ENCODE peak calls at places on chromosomes 3 and 15, in eight cellular contexts. D, J, M, A, V, W, R and G are unnamed samples.

GRCh38 chr15:42457445-42458442 is 33.2 kb downstream of the ZNF106 start:
- DNase-seq in D (no peak), J (peak; percentile 71), M (no peak), A (peak; percentile 93), V (peak; percentile 91), W (no peak), R (peak; percentile 90), G (no peak)

GRCh38 chr3:184785856-184786255 is 26.1 kb upstream of the VPS8 start:
- DNase-seq in D (no peak), J (no peak), M (no peak), A (no peak), V (no peak), W (no peak), R (no peak), G (no peak)

GRCh38 chr3:183481582-183481981 is 53.2 kb upstream of the MCF2L2 start:
- DNase-seq in D (no peak), J (no peak), M (no peak), A (no peak), V (no peak), W (no peak), R (no peak), G (no peak)

GRCh38 chr15:75123395-75123794 is 78.3 kb upstream of the C15orf39 start:
- DNase-seq in D (no peak), J (no peak), M (no peak), A (no peak), V (no peak), W (no peak), R (no peak), G (no peak)

GRCh38 chr3:94587291-94587690 is 524.4 kb downstream of the NSUN3 start:
- DNase-seq in D (no peak), J (no peak), M (no peak), A (no peak), V (no peak), W (no peak), R (no peak), G (no peak)

GRCh38 chr15:78406016-78406590 is 31.9 kb upstream of the IREB2 start:
- DNase-seq in D (no peak), J (no peak), M (no peak), A (no peak), V (no peak), W (no peak), R (no peak), G (no peak)

GRCh38 chr3:129777806-129778205 is 115.7 kb downstream of the TMCC1 start:
- DNase-seq in D (no peak), J (no peak), M (no peak), A (no peak), V (no peak), W (no peak), R (no peak), G (no peak)

GRCh38 chr3:78337801-78338211 is 1297.9 kb downstream of the ROBO2 start:
- DNase-seq in D (no peak), J (no peak), M (no peak), A (no peak), V (no peak), W (no peak), R (no peak), G (no peak)

GRCh38 chr3:133574260-133574881 is 885 bp downstream of the CDV3 start:
- DNase-seq in D (peak; percentile 72), J (peak; percentile 73), M (peak; percentile 44), A (peak; percentile 87), V (peak; percentile 84), W (peak; percentile 65), R (peak; percentile 85), G (peak; percentile 64)

GRCh38 chr3:24688446-24689148 is 193.9 kb upstream of the THRB start:
- DNase-seq in D (no peak), J (no peak), M (peak; percentile 10), A (no peak), V (no peak), W (no peak), R (no peak), G (no peak)

GRCh38 chr3:159455741-159456181 is 532.9 kb upstream of the IL12A start:
- DNase-seq in D (no peak), J (no peak), M (no peak), A (no peak), V (no peak), W (no peak), R (no peak), G (no peak)

GRCh38 chr15:26438316-26438715 is 334.6 kb downstream of the GABRB3 start:
- DNase-seq in D (no peak), J (no peak), M (no peak), A (no peak), V (no peak), W (no peak), R (no peak), G (no peak)

GRCh38 chr15:26443321-26443720 is 329.5 kb downstream of the GABRB3 start:
- DNase-seq in D (no peak), J (no peak), M (no peak), A (no peak), V (no peak), W (no peak), R (peak; percentile 72), G (no peak)

GRCh38 chr15:26439681-26440080 is 333.2 kb downstream of the GABRB3 start:
- DNase-seq in D (no peak), J (no peak), M (no peak), A (no peak), V (no peak), W (no peak), R (no peak), G (no peak)

GRCh38 chr15:26438718-26439117 is 334.1 kb downstream of the GABRB3 start:
- DNase-seq in D (no peak), J (no peak), M (no peak), A (no peak), V (no peak), W (no peak), R (no peak), G (no peak)

DNA sequence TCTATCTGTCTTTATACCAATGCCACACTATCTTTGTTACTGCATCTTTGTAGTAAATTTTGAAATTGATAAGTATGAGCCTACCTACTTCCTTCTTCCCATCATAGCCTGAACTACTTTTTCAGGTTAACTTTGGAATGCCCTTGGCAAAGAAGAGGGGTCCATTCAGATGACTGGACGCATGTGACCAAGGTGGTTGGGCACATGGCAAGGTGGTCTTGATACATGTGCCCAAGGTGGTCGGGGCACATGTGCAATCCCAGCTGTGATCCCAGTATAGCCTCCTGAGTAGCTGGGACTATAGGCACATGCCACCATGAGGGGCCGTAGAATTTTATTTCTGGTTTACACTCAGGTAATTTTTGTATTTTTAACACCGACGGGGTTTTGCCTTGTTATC is 330.2 kb downstream of the GABRB3 start:
- DNase-seq in D (no peak), J (no peak), M (no peak), A (no peak), V (no peak), W (no peak), R (no peak), G (no peak)
- H3K9me3 ChIP-seq in D (no peaks in the 10 kb centered on the region), J (peaks cover 7% of the 10 kb centered on the region), M (peaks cover 97% of the 10 kb centered on the region), A (no peaks in the 10 kb centered on the region), V (no peaks in the 10 kb centered on the region), W (no peaks in the 10 kb centered on the region), R (no peaks in the 10 kb centered on the region), G (no peaks in the 10 kb centered on the region)

GRCh38 chr3:18211116-18211515 is 214.0 kb downstream of the SATB1 start:
- DNase-seq in D (no peak), J (no peak), M (no peak), A (no peak), V (no peak), W (no peak), R (no peak), G (no peak)

GRCh38 chr3:18201315-18201714 is 223.8 kb downstream of the SATB1 start:
- DNase-seq in D (no peak), J (no peak), M (no peak), A (no peak), V (no peak), W (no peak), R (no peak), G (no peak)

GRCh38 chr3:18208856-18209255 is 216.3 kb downstream of the SATB1 start:
- DNase-seq in D (no peak), J (no peak), M (no peak), A (no peak), V (no peak), W (no peak), R (no peak), G (no peak)

GRCh38 chr3:18207232-18207631 is 217.9 kb downstream of the SATB1 start:
- DNase-seq in D (no peak), J (no peak), M (no peak), A (no peak), V (no peak), W (no peak), R (no peak), G (no peak)
- H3K9me3 ChIP-seq in D (no peaks in the 10 kb centered on the region), J (no peaks in the 10 kb centered on the region), M (no peaks in the 10 kb centered on the region), A (no peaks in the 10 kb centered on the region), V (no peaks in the 10 kb centered on the region), W (no peaks in the 10 kb centered on the region), R (no peaks in the 10 kb centered on the region), G (no peaks in the 10 kb centered on the region)

DNA sequence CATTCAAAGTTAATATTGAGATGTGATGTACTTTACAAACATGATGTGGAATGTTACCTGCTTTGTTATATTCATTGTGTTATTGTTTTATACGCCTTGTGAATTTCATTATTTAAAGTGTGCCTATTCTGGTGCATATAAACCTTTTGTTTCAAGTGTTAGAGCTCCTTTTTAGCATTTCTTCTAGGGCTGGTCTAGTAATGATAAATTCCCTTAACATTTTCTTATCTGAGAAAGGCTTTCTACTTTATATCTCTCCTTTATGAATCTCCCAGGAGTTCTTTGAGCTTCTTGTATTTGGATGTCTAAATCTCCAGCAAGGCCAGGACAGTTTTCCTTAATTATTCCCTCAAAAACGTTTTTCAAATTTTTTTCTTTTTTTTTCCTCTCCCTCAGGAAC is 1005.6 kb downstream of the IGSF11 start:
- DNase-seq in D (no peak), J (no peak), M (no peak), A (no peak), V (no peak), W (no peak), R (no peak), G (no peak)
- H3K9me3 ChIP-seq in D (no peaks in the 10 kb centered on the region), J (no peaks in the 10 kb centered on the region), M (peaks cover 80% of the 10 kb centered on the region), A (no peaks in the 10 kb centered on the region), V (peaks cover 5% of the 10 kb centered on the region), W (peaks cover 15% of the 10 kb centered on the region), R (peaks cover 65% of the 10 kb centered on the region), G (no peaks in the 10 kb centered on the region)

DNA sequence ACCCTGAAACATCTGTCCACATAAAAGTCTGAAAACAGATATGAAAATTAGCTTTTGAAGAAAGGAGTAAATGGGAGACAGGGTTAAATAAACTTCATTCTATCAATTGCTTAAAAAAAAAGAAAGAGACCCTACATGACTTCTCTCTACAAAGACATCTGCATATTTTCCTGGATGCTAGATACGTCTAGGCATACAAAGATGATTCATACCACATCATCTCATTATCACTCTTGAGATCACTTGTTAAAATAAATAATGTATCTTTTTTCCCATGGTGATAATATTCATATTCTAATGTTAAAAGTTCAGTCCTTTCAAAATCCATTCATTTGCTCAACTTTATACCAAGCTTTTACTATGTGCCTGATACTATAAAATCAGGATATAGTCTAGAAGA is 295.8 kb downstream of the MAGI1 start:
- DNase-seq in D (no peak), J (no peak), M (no peak), A (no peak), V (no peak), W (no peak), R (no peak), G (no peak)
- H3K9me3 ChIP-seq in D (no peaks in the 10 kb centered on the region), J (no peaks in the 10 kb centered on the region), M (no peaks in the 10 kb centered on the region), A (no peaks in the 10 kb centered on the region), V (no peaks in the 10 kb centered on the region), W (no peaks in the 10 kb centered on the region), R (no peaks in the 10 kb centered on the region), G (no peaks in the 10 kb centered on the region)

GRCh38 chr15:76267077-76267476 is 44.2 kb downstream of the ETFA start:
- DNase-seq in D (no peak), J (no peak), M (no peak), A (peak; percentile 0), V (no peak), W (no peak), R (no peak), G (no peak)
- H3K9me3 ChIP-seq in D (no peaks in the 10 kb centered on the region), J (peaks cover 10% of the 10 kb centered on the region), M (peaks cover 3% of the 10 kb centered on the region), A (no peaks in the 10 kb centered on the region), V (peaks cover 3% of the 10 kb centered on the region), W (peaks cover 41% of the 10 kb centered on the region), R (peaks cover 46% of the 10 kb centered on the region), G (peaks cover 3% of the 10 kb centered on the region)